ENCODE peak calls at places on chromosomes 6 and 20, in five cellular contexts. D is stomach; P is dorsolateral prefrontal cortex; J is CD4-positive, CD25-positive, alpha-beta regulatory T cell; E is HCT116. R is an unnamed sample.
A peak's percentile ranks its signal among the peaks of the same experiment; 100 is the strongest.

GRCh38 chr6:49551126-49551865 is 828 bp downstream of the C6orf141 start:
- DNase-seq in D (no peak), P (no peak), J (no peak), E (no peak), R (no peak)

GRCh38 chr6:112049051-112049799 is 4.7 kb upstream of the CCN6 start:
- DNase-seq in D (no peak), P (no peak), J (no peak), E (no peak), R (no peak)

GRCh38 chr6:143513410-143513809 is 1.9 kb upstream of the FUCA2 start:
- DNase-seq in D (peak; percentile 44), P (no peak), J (peak; percentile 29), E (no peak), R (peak; percentile 17)

GRCh38 chr6:3139090-3139903 is 18.0 kb downstream of the TUBB2A start:
- DNase-seq in D (peak; percentile 64), P (no peak), J (no peak), E (no peak), R (no peak)

GRCh38 chr20:53763707-53764415 is 170.2 kb upstream of the ZNF217 start:
- DNase-seq in D (peak; percentile 67), P (no peak), J (no peak), E (no peak), R (no peak)

GRCh38 chr6:43773050-43773956 is 3.3 kb downstream of the VEGFA start:
- DNase-seq in D (peak; percentile 76), P (no peak), J (peak; percentile 24), E (peak; percentile 44), R (no peak)

GRCh38 chr20:9515211-9515580 is 806 bp downstream of the LAMP5 start:
- DNase-seq in D (no peak), P (no peak), J (no peak), E (no peak), R (no peak)

GRCh38 chr20:49983123-49983847 is 505 bp downstream of the SNAI1 start:
- DNase-seq in D (no peak), P (no peak), J (no peak), E (no peak), R (no peak)

GRCh38 chr20:38144608-38145093 is 20.4 kb downstream of the TGM2 start:
- DNase-seq in D (no peak), P (no peak), J (no peak), E (no peak), R (no peak)

GRCh38 chr6:169326067-169326799 is 72.6 kb upstream of the THBS2 start:
- DNase-seq in D (no peak), P (peak; percentile 64), J (no peak), E (peak; percentile 44), R (no peak)

GRCh38 chr6:138203315-138203714 is 15.0 kb downstream of the PBOV1 start:
- DNase-seq in D (no peak), P (no peak), J (no peak), E (no peak), R (no peak)

GRCh38 chr6:10989587-10989986 is 54.5 kb downstream of the ELOVL2 start:
- DNase-seq in D (no peak), P (no peak), J (no peak), E (no peak), R (no peak)
- H3K27ac ChIP-seq in D (no peak overlapping the region), P (no peak overlapping the region), J (no peak overlapping the region), E (no peak overlapping the region), R (no peak overlapping the region)

GRCh38 chr6:27163858-27164257 is 83.6 kb upstream of the PRSS16 start:
- DNase-seq in D (no peak), P (no peak), J (no peak), E (no peak), R (no peak)

GRCh38 chr6:27161946-27162603 is 85.4 kb upstream of the PRSS16 start:
- DNase-seq in D (no peak), P (peak; percentile 66), J (peak; percentile 64), E (peak; percentile 62), R (no peak)

GRCh38 chr6:27159725-27160124 is 87.8 kb upstream of the PRSS16 start:
- DNase-seq in D (no peak), P (no peak), J (no peak), E (no peak), R (no peak)

GRCh38 chr6:27161115-27161514 is 86.4 kb upstream of the PRSS16 start:
- DNase-seq in D (no peak), P (no peak), J (no peak), E (no peak), R (no peak)

DNA sequence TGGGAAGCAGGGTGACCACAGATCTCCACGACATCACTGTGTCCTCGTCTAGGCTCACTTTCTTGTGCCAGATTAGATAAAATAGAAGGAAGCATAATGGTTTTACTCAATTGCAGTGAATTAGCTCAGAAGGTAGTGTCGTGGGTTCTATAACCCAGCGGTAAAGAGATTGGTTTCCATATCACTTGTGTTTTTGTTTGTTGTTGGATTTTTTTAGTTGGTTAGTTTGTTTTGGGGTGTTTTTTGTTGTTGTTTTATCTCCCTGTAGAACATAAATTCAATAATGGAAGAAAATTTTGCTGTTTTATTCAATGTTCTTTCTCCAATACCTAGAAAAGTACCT is 85.9 kb upstream of the PRSS16 start:
- DNase-seq in D (no peak), P (no peak), J (no peak), E (no peak), R (no peak)
- H3K4me3 ChIP-seq in D (no peak overlapping the region), P (no peak overlapping the region), J (no peak overlapping the region), E (no peak overlapping the region), R (no peak overlapping the region)

GRCh38 chr20:63434599-63435378 is 37.7 kb downstream of the KCNQ2 start:
- DNase-seq in D (peak; percentile 45), P (peak; percentile 71), J (peak; percentile 80), E (peak; percentile 63), R (peak; percentile 57)
- H3K27me3 ChIP-seq in D (peaks cover 14% of the 10 kb centered on the region), P (peaks cover 5% of the 10 kb centered on the region), J (no peaks in the 10 kb centered on the region), E (no peaks in the 10 kb centered on the region), R (no peaks in the 10 kb centered on the region)

GRCh38 chr6:45255434-45255833 is 72.7 kb upstream of the RUNX2 start:
- DNase-seq in D (no peak), P (no peak), J (no peak), E (no peak), R (no peak)

GRCh38 chr6:45256697-45257695 is 71.1 kb upstream of the RUNX2 start:
- DNase-seq in D (no peak), P (no peak), J (no peak), E (no peak), R (no peak)

GRCh38 chr6:45253457-45253856 is 74.7 kb upstream of the RUNX2 start:
- DNase-seq in D (no peak), P (no peak), J (no peak), E (no peak), R (no peak)

DNA sequence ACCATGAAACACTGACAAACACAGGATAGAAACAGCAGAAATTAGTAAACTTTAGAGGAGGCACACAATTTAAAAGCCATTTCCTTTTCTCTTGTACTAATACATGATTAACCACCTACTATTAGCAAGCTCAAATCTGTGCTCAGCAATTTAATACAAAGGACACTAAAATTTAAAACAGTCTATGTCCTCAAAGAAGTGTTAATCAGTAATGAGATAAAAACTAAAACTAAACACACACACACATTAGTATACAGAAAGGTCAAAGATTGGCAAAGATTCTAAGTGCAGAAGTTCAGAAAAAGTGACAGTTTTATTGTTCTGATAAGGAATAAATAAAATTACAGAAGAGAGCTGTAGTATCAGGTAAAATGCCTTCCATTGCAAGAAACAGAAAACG is 73.9 kb upstream of the RUNX2 start:
- DNase-seq in D (no peak), P (no peak), J (no peak), E (no peak), R (no peak)
- H3K27ac ChIP-seq in D (no peak overlapping the region), P (no peak overlapping the region), J (no peak overlapping the region), E (no peak overlapping the region), R (no peak overlapping the region)

GRCh38 chr6:73734843-73735453 is 38.9 kb downstream of the CD109 start:
- DNase-seq in D (no peak), P (no peak), J (no peak), E (no peak), R (no peak)

GRCh38 chr6:73733791-73734190 is 37.8 kb downstream of the CD109 start:
- DNase-seq in D (no peak), P (no peak), J (no peak), E (no peak), R (no peak)

GRCh38 chr6:73732845-73733675 is 37.1 kb downstream of the CD109 start:
- DNase-seq in D (peak; percentile 59), P (peak; percentile 40), J (peak; percentile 58), E (peak; percentile 49), R (peak; percentile 23)

GRCh38 chr6:73728548-73729205 is 32.7 kb downstream of the CD109 start:
- DNase-seq in D (no peak), P (no peak), J (no peak), E (no peak), R (no peak)

GRCh38 chr6:73731285-73731684 is 35.3 kb downstream of the CD109 start:
- DNase-seq in D (no peak), P (no peak), J (no peak), E (no peak), R (no peak)
- H3K4me3 ChIP-seq in D (no peak overlapping the region), P (no peak overlapping the region), J (no peak overlapping the region), E (no peak overlapping the region), R (no peak overlapping the region)

R was measured in effector memory CD4-positive, alpha-beta T cell.